ENCODE peak calls at places on chromosomes 1 and 21, in four cellular contexts. One of them, this sample, is unnamed.

GRCh38 chr1:15090373-15090772 is 63.2 kb upstream of the TMEM51 start:
- DNase-seq in psoas muscle: no peak
- DNase-seq in esophagus squamous epithelium: no peak
- DNase-seq in cardiac muscle cell: peak
- DNase-seq in this sample: no peak

GRCh38 chr1:23909412-23909811 is 3.8 kb downstream of the CNR2 start:
- DNase-seq in psoas muscle: no peak
- DNase-seq in esophagus squamous epithelium: no peak
- DNase-seq in cardiac muscle cell: no peak
- DNase-seq in this sample: no peak

GRCh38 chr21:45979141-45979631 is 2.4 kb upstream of the COL6A1 start:
- DNase-seq in cardiac muscle cell: no peak
- DNase-seq in esophagus squamous epithelium: no peak
- DNase-seq in psoas muscle: peak
- DNase-seq in this sample: no peak

GRCh38 chr1:43557744-43558245 is 27.1 kb downstream of the PTPRF start:
- DNase-seq in esophagus squamous epithelium: no peak
- DNase-seq in psoas muscle: no peak
- DNase-seq in cardiac muscle cell: no peak
- DNase-seq in this sample: peak

GRCh38 chr1:53554592-53555305 is 95.5 kb downstream of the DMRTB1 start:
- DNase-seq in psoas muscle: no peak
- DNase-seq in esophagus squamous epithelium: no peak
- DNase-seq in cardiac muscle cell: no peak
- DNase-seq in this sample: peak

GRCh38 chr1:201013031-201013485 is 10.5 kb downstream of the KIF21B start:
- DNase-seq in esophagus squamous epithelium: no peak
- DNase-seq in psoas muscle: no peak
- DNase-seq in cardiac muscle cell: no peak
- DNase-seq in this sample: no peak

GRCh38 chr1:83718338-83718737 is 280.6 kb downstream of the TTLL7 start:
- DNase-seq in cardiac muscle cell: no peak
- DNase-seq in psoas muscle: no peak
- DNase-seq in esophagus squamous epithelium: no peak
- DNase-seq in this sample: no peak

GRCh38 chr1:112083487-112083886 is 94.0 kb upstream of the KCND3 start:
- DNase-seq in psoas muscle: no peak
- DNase-seq in esophagus squamous epithelium: no peak
- DNase-seq in cardiac muscle cell: peak
- DNase-seq in this sample: no peak

GRCh38 chr21:45253633-45254556 is 33.8 kb downstream of the POFUT2 start:
- DNase-seq in cardiac muscle cell: no peak
- DNase-seq in esophagus squamous epithelium: no peak
- DNase-seq in psoas muscle: no peak
- DNase-seq in this sample: no peak

GRCh38 chr1:3889952-3890351 is 10.1 kb downstream of the C1orf174 start:
- DNase-seq in cardiac muscle cell: no peak
- DNase-seq in psoas muscle: no peak
- DNase-seq in esophagus squamous epithelium: no peak
- DNase-seq in this sample: no peak

GRCh38 chr21:45128613-45129226 is 54.3 kb downstream of the ADARB1 start:
- DNase-seq in cardiac muscle cell: peak
- DNase-seq in psoas muscle: peak
- DNase-seq in esophagus squamous epithelium: no peak
- DNase-seq in this sample: peak

GRCh38 chr1:2267862-2268261 is 39.7 kb downstream of the SKI start:
- DNase-seq in esophagus squamous epithelium: no peak
- DNase-seq in psoas muscle: no peak
- DNase-seq in cardiac muscle cell: no peak
- DNase-seq in this sample: no peak

GRCh38 chr1:162389971-162390370 is 8.4 kb downstream of the C1orf226 start:
- DNase-seq in psoas muscle: no peak
- DNase-seq in esophagus squamous epithelium: no peak
- DNase-seq in cardiac muscle cell: no peak
- DNase-seq in this sample: no peak

GRCh38 chr21:41816583-41817165 is 49.8 kb upstream of the RIPK4 start:
- DNase-seq in psoas muscle: peak
- DNase-seq in cardiac muscle cell: peak
- DNase-seq in esophagus squamous epithelium: no peak
- DNase-seq in this sample: peak

GRCh38 chr1:59367269-59368006 is 70.5 kb downstream of the FGGY start:
- DNase-seq in cardiac muscle cell: no peak
- DNase-seq in esophagus squamous epithelium: no peak
- DNase-seq in psoas muscle: peak
- DNase-seq in this sample: peak

GRCh38 chr1:24765308-24765988 is 20.2 kb downstream of the CLIC4 start:
- DNase-seq in esophagus squamous epithelium: no peak
- DNase-seq in cardiac muscle cell: no peak
- DNase-seq in psoas muscle: no peak
- DNase-seq in this sample: no peak

GRCh38 chr1:246687002-246687401 is 37.2 kb upstream of the SCCPDH start:
- DNase-seq in cardiac muscle cell: peak
- DNase-seq in psoas muscle: no peak
- DNase-seq in esophagus squamous epithelium: no peak
- DNase-seq in this sample: no peak

GRCh38 chr1:206006946-206007345 is 3.8 kb upstream of the RAB7B start:
- DNase-seq in cardiac muscle cell: no peak
- DNase-seq in esophagus squamous epithelium: no peak
- DNase-seq in psoas muscle: no peak
- DNase-seq in this sample: no peak

GRCh38 chr1:37485902-37486679 is 11.7 kb downstream of the ZC3H12A start:
- DNase-seq in psoas muscle: no peak
- DNase-seq in cardiac muscle cell: no peak
- DNase-seq in esophagus squamous epithelium: no peak
- DNase-seq in this sample: peak

GRCh38 chr21:38984982-38985422 is 179.3 kb downstream of the ETS2 start:
- DNase-seq in psoas muscle: no peak
- DNase-seq in cardiac muscle cell: no peak
- DNase-seq in esophagus squamous epithelium: no peak
- DNase-seq in this sample: peak

GRCh38 chr1:27122652-27123051 is 32.3 kb downstream of the SLC9A1 start:
- DNase-seq in psoas muscle: peak
- DNase-seq in cardiac muscle cell: no peak
- DNase-seq in esophagus squamous epithelium: no peak
- DNase-seq in this sample: peak

GRCh38 chr1:165645654-165646366 is 14.8 kb downstream of the MGST3 start:
- DNase-seq in cardiac muscle cell: no peak
- DNase-seq in esophagus squamous epithelium: no peak
- DNase-seq in psoas muscle: no peak
- DNase-seq in this sample: no peak

GRCh38 chr1:168731244-168731643 is 2.2 kb upstream of the DPT start:
- DNase-seq in psoas muscle: no peak
- DNase-seq in cardiac muscle cell: no peak
- DNase-seq in esophagus squamous epithelium: no peak
- DNase-seq in this sample: no peak

GRCh38 chr1:12615166-12615915 is 2.7 kb downstream of the DHRS3 start:
- DNase-seq in psoas muscle: no peak
- DNase-seq in esophagus squamous epithelium: no peak
- DNase-seq in cardiac muscle cell: no peak
- DNase-seq in this sample: no peak

GRCh38 chr1:212482006-212482351 is 49.3 kb downstream of the NENF start:
- DNase-seq in psoas muscle: no peak
- DNase-seq in esophagus squamous epithelium: no peak
- DNase-seq in cardiac muscle cell: no peak
- DNase-seq in this sample: no peak

GRCh38 chr1:173255214-173255813 is 48.2 kb upstream of the TNFSF4 start:
- DNase-seq in esophagus squamous epithelium: no peak
- DNase-seq in psoas muscle: no peak
- DNase-seq in cardiac muscle cell: peak
- DNase-seq in this sample: no peak

GRCh38 chr1:20792177-20792576 is 5.1 kb upstream of the HP1BP3 start:
- DNase-seq in esophagus squamous epithelium: no peak
- DNase-seq in cardiac muscle cell: no peak
- DNase-seq in psoas muscle: no peak
- DNase-seq in this sample: peak

GRCh38 chr1:20787775-20788488 is 825 bp upstream of the HP1BP3 start:
- DNase-seq in psoas muscle: no peak
- DNase-seq in esophagus squamous epithelium: no peak
- DNase-seq in cardiac muscle cell: peak
- DNase-seq in this sample: no peak

GRCh38 chr1:20788489-20788795 is 1.3 kb upstream of the HP1BP3 start:
- DNase-seq in psoas muscle: no peak
- DNase-seq in esophagus squamous epithelium: no peak
- DNase-seq in cardiac muscle cell: no peak
- DNase-seq in this sample: no peak

GRCh38 chr1:20790785-20791184 is 3.7 kb upstream of the HP1BP3 start:
- DNase-seq in esophagus squamous epithelium: no peak
- DNase-seq in cardiac muscle cell: no peak
- DNase-seq in psoas muscle: no peak
- DNase-seq in this sample: no peak

DNA sequence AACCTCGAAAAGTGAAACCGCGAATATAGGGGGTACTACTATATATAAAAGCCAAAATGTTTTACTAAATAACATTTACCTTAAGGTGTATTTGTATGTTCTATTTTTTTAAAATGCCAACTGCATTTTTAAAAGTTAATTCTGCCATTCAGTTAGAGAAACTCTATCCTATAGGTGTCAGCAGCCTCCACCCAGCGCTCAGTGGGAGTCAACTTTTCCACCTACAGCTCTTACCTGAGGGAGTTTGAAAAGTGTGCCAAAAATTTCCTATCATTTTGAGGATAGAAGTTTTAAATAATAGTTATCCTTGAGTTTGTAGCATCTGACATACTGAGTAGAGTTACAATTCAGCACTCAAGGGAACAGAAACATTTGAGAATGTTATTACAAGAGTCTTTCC is 6.1 kb upstream of the HP1BP3 start:
- DNase-seq in psoas muscle: no peak
- DNase-seq in esophagus squamous epithelium: no peak
- DNase-seq in cardiac muscle cell: no peak
- DNase-seq in this sample: no peak
- TF ChIP-seq CTCF in psoas muscle: no peak
- TF ChIP-seq CTCF in esophagus squamous epithelium: no peak
- TF ChIP-seq CTCF in cardiac muscle cell: no peak
- TF ChIP-seq CTCF in this sample: no peak

DNA sequence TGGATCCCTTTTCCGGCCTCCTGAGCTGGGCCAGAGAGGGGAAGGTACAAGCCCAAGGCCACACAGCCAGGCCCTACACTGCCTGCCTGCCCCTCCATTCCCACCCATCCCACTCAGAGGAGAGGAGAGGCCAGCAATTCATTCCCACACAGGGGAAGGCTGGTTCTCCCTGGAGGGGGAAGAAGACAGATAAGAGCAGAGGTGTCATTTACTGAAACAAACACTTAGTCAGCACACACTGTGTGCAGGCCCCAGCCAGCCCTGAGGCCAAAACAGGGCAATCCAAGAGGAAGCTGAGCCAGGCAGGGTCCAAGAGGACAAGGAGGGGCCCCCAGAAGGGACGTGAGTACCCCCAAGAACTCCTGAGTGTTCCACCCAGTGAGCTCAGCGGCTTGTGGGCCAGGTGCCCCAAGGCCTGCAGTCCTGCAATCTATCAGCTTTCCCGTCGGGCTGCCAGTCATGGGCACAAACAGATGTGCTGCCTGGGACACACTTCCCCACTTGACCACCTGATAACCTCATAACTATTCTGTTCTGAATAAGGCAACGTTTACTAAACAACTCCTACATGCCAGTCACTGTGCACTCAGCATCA is 15.8 kb downstream of the ADGRB2 start:
- DNase-seq in psoas muscle: no peak
- DNase-seq in cardiac muscle cell: peak
- DNase-seq in esophagus squamous epithelium: no peak
- DNase-seq in this sample: no peak
- TF ChIP-seq CTCF in psoas muscle: no peak
- TF ChIP-seq CTCF in cardiac muscle cell: no peak
- TF ChIP-seq CTCF in esophagus squamous epithelium: no peak
- TF ChIP-seq CTCF in this sample: no peak

DNA sequence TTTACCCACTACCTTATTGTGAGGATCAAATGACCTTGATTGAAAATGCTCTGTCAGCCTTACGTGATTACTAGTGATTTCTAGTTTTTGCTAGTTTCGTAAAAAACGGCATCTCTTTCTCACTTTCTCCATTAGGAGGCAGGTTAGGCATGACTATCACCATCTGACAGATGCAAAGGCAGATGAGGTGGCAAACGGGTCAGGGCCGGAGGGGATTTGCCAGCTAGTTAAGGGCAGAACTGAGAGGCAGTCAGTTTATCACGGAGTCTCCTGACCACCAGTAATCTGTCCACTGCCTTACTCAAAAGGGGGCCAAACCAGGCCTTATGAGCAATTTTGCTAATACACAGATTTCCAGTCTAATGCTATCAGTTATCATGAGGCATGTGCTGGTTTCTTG is 159.3 kb downstream of the TSEN15 start:
- DNase-seq in esophagus squamous epithelium: no peak
- DNase-seq in psoas muscle: no peak
- DNase-seq in cardiac muscle cell: no peak
- DNase-seq in this sample: no peak
- TF ChIP-seq CTCF in esophagus squamous epithelium: no peak
- TF ChIP-seq CTCF in psoas muscle: no peak
- TF ChIP-seq CTCF in cardiac muscle cell: no peak
- TF ChIP-seq CTCF in this sample: no peak

DNA sequence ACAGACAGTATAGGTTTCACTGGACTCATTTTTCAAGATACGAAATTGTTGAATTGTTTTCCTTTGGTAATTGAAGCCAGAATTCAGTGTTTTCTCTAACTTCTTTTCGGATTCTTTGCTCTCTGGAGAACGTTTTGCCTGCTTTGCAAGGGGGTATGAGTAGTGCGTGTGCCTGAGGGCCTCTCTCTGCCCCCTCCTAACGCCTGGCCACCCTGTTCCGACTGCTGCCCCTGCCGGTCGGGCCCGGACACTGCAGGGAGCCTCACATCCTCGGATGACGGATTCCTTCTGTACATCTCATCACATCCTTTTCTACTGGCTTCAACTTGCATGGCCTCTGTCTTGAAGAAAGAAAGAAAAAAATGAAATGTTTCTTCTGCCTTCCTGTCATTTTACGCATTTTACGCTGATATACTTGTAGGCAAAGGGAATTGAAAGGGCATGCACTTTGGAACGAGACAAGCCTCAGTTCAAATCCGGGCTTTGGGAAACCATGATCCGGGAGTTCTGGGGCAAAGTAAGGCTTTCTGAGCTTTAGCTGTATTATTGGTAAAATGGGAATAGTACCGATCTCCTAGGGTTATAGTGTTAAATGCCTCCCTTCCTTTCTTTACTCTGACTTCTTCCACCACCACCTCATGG is 65.1 kb downstream of the DISC1 start:
- DNase-seq in cardiac muscle cell: peak
- DNase-seq in psoas muscle: no peak
- DNase-seq in esophagus squamous epithelium: no peak
- DNase-seq in this sample: peak
- TF ChIP-seq CTCF in cardiac muscle cell: peak
- TF ChIP-seq CTCF in psoas muscle: peak
- TF ChIP-seq CTCF in esophagus squamous epithelium: no peak
- TF ChIP-seq CTCF in this sample: peak

GRCh38 chr1:68232354-68233148 is at the start of gene WLS:
- DNase-seq in esophagus squamous epithelium: no peak
- DNase-seq in psoas muscle: peak
- DNase-seq in cardiac muscle cell: peak
- DNase-seq in this sample: peak
- TF ChIP-seq CTCF in esophagus squamous epithelium: no peak
- TF ChIP-seq CTCF in psoas muscle: peak
- TF ChIP-seq CTCF in cardiac muscle cell: peak
- TF ChIP-seq CTCF in this sample: peak

GRCh38 chr1:29900086-29900485 is 663.8 kb downstream of the PTPRU start:
- DNase-seq in esophagus squamous epithelium: no peak
- DNase-seq in psoas muscle: no peak
- DNase-seq in cardiac muscle cell: no peak
- DNase-seq in this sample: no peak
- TF ChIP-seq CTCF in esophagus squamous epithelium: no peak
- TF ChIP-seq CTCF in psoas muscle: no peak
- TF ChIP-seq CTCF in cardiac muscle cell: no peak
- TF ChIP-seq CTCF in this sample: no peak

GRCh38 chr1:94228640-94229375 is 8.6 kb downstream of the ARHGAP29 start:
- DNase-seq in cardiac muscle cell: no peak
- DNase-seq in psoas muscle: no peak
- DNase-seq in esophagus squamous epithelium: no peak
- DNase-seq in this sample: no peak
- TF ChIP-seq CTCF in cardiac muscle cell: no peak
- TF ChIP-seq CTCF in psoas muscle: no peak
- TF ChIP-seq CTCF in esophagus squamous epithelium: no peak
- TF ChIP-seq CTCF in this sample: no peak

This sample was measured in adrenal gland.